ENCODE peak calls at places on chromosomes 5 and 9, in seven cellular contexts. V, Z, M, F, R, D and T are unnamed samples.

GRCh38 chr5:103546858-103547257 is 15.7 kb downstream of the NUDT12 start:
- DNase-seq in V (no peak), Z (no peak), M (no peak), F (no peak), R (no peak), D (no peak), T (no peak)

GRCh38 chr5:87069974-87070608 is 197.6 kb upstream of the RASA1 start:
- DNase-seq in V (no peak), Z (no peak), M (no peak), F (peak), R (no peak), D (no peak), T (no peak)

GRCh38 chr5:176692835-176693476 is 45.7 kb downstream of the TSPAN17 start:
- DNase-seq in V (no peak), Z (peak), M (no peak), F (no peak), R (no peak), D (no peak), T (no peak)

GRCh38 chr5:139413963-139414362 is 10.1 kb upstream of the SPATA24 start:
- DNase-seq in V (no peak), Z (no peak), M (no peak), F (no peak), R (no peak), D (no peak), T (no peak)

GRCh38 chr5:96881511-96882115 is 5.3 kb downstream of the ERAP2 start:
- DNase-seq in V (no peak), Z (no peak), M (no peak), F (no peak), R (no peak), D (no peak), T (no peak)

GRCh38 chr9:121261107-121261460 is 6.9 kb upstream of the GSN start:
- DNase-seq in V (no peak), Z (peak), M (peak), F (peak), R (no peak), D (no peak), T (no peak)

GRCh38 chr5:169458269-169458668 is 125.3 kb upstream of the SPDL1 start:
- DNase-seq in V (no peak), Z (no peak), M (no peak), F (no peak), R (no peak), D (no peak), T (no peak)

GRCh38 chr5:172412724-172413260 is 41.5 kb downstream of the SH3PXD2B start:
- DNase-seq in V (peak), Z (no peak), M (no peak), F (no peak), R (no peak), D (no peak), T (no peak)

GRCh38 chr5:91016954-91017690 is 366.0 kb downstream of the ARRDC3 start:
- DNase-seq in V (no peak), Z (no peak), M (no peak), F (no peak), R (no peak), D (no peak), T (no peak)

GRCh38 chr9:110928604-110929003 is 109.7 kb downstream of the LPAR1 start:
- DNase-seq in V (no peak), Z (no peak), M (no peak), F (no peak), R (no peak), D (no peak), T (no peak)

GRCh38 chr5:124453221-124454032 is 293.0 kb downstream of the ZNF608 start:
- DNase-seq in V (no peak), Z (no peak), M (no peak), F (no peak), R (no peak), D (no peak), T (no peak)